ENCODE peak calls at places on chromosomes 5 and 9, in four cellular contexts. M is HepG2, K is K562, L is GM12878. X is an unnamed sample.

GRCh38 chr5:54703091-54703490 is 185.5 kb downstream of the SNX18 start:
- DNase-seq in M (no peak), K (no peak), L (no peak), X (peak)

GRCh38 chr9:95991326-95991725 is 115.8 kb downstream of the ERCC6L2 start:
- DNase-seq in M (no peak), K (no peak), L (no peak), X (peak)

GRCh38 chr9:92151691-92152393 is 36.6 kb upstream of the SPTLC1 start:
- DNase-seq in M (no peak), K (no peak), L (no peak), X (peak)

GRCh38 chr9:101442248-101443136 is 6.9 kb upstream of the ALDOB start:
- DNase-seq in M (peak), K (no peak), L (no peak), X (no peak)

GRCh38 chr5:82384025-82384750 is 106.0 kb upstream of the RPS23 start:
- DNase-seq in M (no peak), K (no peak), L (no peak), X (no peak)

GRCh38 chr5:102958481-102959011 is 161.4 kb downstream of the GIN1 start:
- DNase-seq in M (no peak), K (no peak), L (no peak), X (peak)

GRCh38 chr5:169296456-169297220 is 4.3 kb downstream of the SLIT3 start:
- DNase-seq in M (no peak), K (no peak), L (no peak), X (peak)

GRCh38 chr5:177129206-177129605 is 4.4 kb upstream of the NSD1 start:
- DNase-seq in M (no peak), K (no peak), L (no peak), X (no peak)

GRCh38 chr9:15355669-15356068 is 48.7 kb upstream of the TTC39B start:
- DNase-seq in M (no peak), K (no peak), L (no peak), X (no peak)

GRCh38 chr9:70510157-70510770 is 95.8 kb upstream of the KLF9 start:
- DNase-seq in M (peak), K (peak), L (no peak), X (peak)

GRCh38 chr9:132776268-132776667 is 101.8 kb downstream of the AK8 start:
- DNase-seq in M (no peak), K (no peak), L (no peak), X (no peak)

GRCh38 chr5:513216-514100 is 10.8 kb downstream of the SLC9A3 start:
- DNase-seq in M (no peak), K (no peak), L (no peak), X (no peak)

GRCh38 chr5:6510132-6510531 is 61.5 kb downstream of the UBE2QL1 start:
- DNase-seq in M (no peak), K (no peak), L (no peak), X (no peak)

DNA sequence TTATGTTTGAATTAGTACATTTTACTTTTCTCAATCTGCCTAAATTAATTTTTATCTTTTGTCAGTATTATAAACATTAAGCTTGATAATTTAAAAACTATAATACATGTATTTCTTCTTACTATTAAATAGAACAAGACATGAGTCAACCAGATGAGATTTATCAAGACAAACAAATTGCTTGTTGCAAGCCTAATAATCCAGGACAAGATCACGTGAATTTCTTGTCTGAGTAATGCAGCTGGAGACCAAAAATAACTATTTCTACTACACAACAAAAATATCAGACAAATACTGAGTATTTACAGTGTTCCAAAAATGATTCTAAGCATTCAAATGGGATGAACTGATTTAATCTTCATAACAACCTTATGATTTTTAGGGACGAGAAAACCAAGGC is 339.1 kb upstream of the PRR16 start:
- DNase-seq in M (no peak), K (no peak), L (no peak), X (no peak)
- H3K4me3 ChIP-seq in M (no peak), K (no peak), L (no peak), X (no peak)

DNA sequence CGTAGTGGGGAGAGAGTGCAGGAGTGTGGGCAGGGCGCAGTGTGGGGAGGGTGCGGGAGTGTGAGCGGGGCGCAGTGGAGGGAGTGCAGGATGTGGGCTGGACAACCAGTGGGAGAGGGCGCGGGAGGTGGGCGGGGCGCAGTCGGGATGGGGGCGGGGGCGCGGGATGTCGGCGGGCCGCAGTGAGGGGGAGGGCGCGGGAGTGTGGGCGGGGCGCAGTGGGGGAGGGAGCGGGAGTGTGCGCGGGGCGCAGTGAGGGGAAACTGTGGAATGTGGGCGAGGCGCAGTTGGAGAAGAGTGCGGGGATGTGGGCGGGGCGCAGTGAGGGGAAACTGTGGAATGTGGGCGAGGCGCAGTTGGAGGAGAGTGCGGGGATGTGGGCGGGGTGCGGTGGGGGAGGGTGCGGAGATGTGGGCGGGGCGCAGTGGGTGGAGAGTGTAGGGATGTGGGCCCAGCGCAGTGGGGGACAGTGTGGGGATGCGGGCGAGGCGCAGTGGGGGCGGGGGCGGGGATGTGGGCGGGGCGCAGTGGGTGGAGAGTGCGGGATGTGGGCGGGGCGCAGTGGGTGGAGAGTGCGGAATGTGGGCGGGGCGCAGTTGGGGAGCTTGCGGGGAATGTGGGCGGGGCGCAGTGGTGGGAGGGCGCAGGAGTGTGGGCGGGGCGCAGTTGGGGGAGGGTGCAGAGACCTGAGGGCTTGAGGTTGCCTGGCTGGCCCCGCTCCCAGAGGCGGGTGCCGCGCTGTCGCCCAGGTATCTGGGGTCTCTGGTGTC is at the start of gene NXNL2:
- DNase-seq in M (no peak), K (peak), L (no peak), X (peak)
- TF ChIP-seq MYC in M (no peak), K (no peak), L (no peak), X (no peak)

GRCh38 chr5:1882337-1883119 is at the start of gene IRX4:
- DNase-seq in M (no peak), K (no peak), L (no peak), X (no peak)

GRCh38 chr5:1880377-1881272 is 2.1 kb downstream of the IRX4 start:
- DNase-seq in M (no peak), K (no peak), L (no peak), X (no peak)

GRCh38 chr5:1881273-1881586 is 1.5 kb downstream of the IRX4 start:
- DNase-seq in M (no peak), K (peak), L (no peak), X (no peak)

GRCh38 chr5:1883120-1883924 is 597 bp upstream of the IRX4 start:
- DNase-seq in M (no peak), K (no peak), L (no peak), X (no peak)

GRCh38 chr5:1881731-1882336 is 891 bp downstream of the IRX4 start:
- DNase-seq in M (no peak), K (no peak), L (no peak), X (no peak)
- TF ChIP-seq EZH2 in M (no peak), K (no peak), L (no peak), X (no peak)

GRCh38 chr5:5494489-5495402 is 72.3 kb downstream of the ICE1 start:
- DNase-seq in M (peak), K (peak), L (peak), X (peak)
- H3K4me3 ChIP-seq in M (no peak), K (no peak), L (no peak), X (no peak)

GRCh38 chr5:140634103-140634502 is 1.1 kb upstream of the CD14 start:
- DNase-seq in M (no peak), K (no peak), L (no peak), X (no peak)

GRCh38 chr5:140631063-140631462 is 1.9 kb downstream of the CD14 start:
- DNase-seq in M (no peak), K (no peak), L (no peak), X (no peak)

GRCh38 chr5:140632366-140633080 is 452 bp downstream of the CD14 start:
- DNase-seq in M (no peak), K (no peak), L (no peak), X (peak)

GRCh38 chr5:140631831-140632365 is 1.1 kb downstream of the CD14 start:
- DNase-seq in M (no peak), K (no peak), L (no peak), X (no peak)

GRCh38 chr5:140633081-140633471 is at the start of gene CD14:
- DNase-seq in M (peak), K (no peak), L (no peak), X (no peak)
- TF ChIP-seq MYC in M (no peak), K (no peak), L (no peak), X (no peak)

GRCh38 chr9:106860731-106861584 is 2.0 kb upstream of the ZNF462 start:
- DNase-seq in M (no peak), K (no peak), L (no peak), X (peak)

GRCh38 chr9:106862115-106862945 is 636 bp upstream of the ZNF462 start:
- DNase-seq in M (no peak), K (no peak), L (no peak), X (peak)

GRCh38 chr9:106861585-106862114 is 1.3 kb upstream of the ZNF462 start:
- DNase-seq in M (no peak), K (no peak), L (no peak), X (peak)

GRCh38 chr9:106857811-106858470 is 5.0 kb upstream of the ZNF462 start:
- DNase-seq in M (no peak), K (no peak), L (no peak), X (no peak)

GRCh38 chr9:106859957-106860715 is 2.8 kb upstream of the ZNF462 start:
- DNase-seq in M (no peak), K (no peak), L (no peak), X (peak)
- TF ChIP-seq EZH2 in M (no peak), K (no peak), L (no peak), X (no peak)

X was measured in endothelial cell of umbilical vein.